ENCODE peak calls at places on chromosomes 12 and 14, in seven cellular contexts. I, T, X, F, P, E and G are unnamed samples.

GRCh38 chr12:50615534-50616296 is 110.9 kb downstream of the DIP2B start:
- DNase-seq in X (no peak), T (no peak), I (no peak), F (no peak), E (no peak), P (no peak), G (no peak)

GRCh38 chr14:66600416-66600815 is 92.5 kb downstream of the GPHN start:
- DNase-seq in E (no peak), T (no peak), X (no peak), F (no peak), P (no peak), I (no peak), G (no peak)

GRCh38 chr14:105910426-105910825 is 384.0 kb downstream of the TMEM121 start:
- DNase-seq in F (no peak), P (no peak), E (no peak), X (no peak), I (no peak), T (no peak), G (no peak)

GRCh38 chr14:75548544-75548943 is 26.3 kb downstream of the BATF start:
- DNase-seq in T (peak), E (no peak), P (no peak), X (no peak), F (peak), I (no peak), G (no peak)

GRCh38 chr12:92403210-92404175 is 257.8 kb upstream of the BTG1 start:
- DNase-seq in P (no peak), X (no peak), I (no peak), F (peak), E (no peak), T (no peak), G (peak)

GRCh38 chr14:61233436-61233956 is 47.6 kb downstream of the TMEM30B start:
- DNase-seq in I (no peak), E (no peak), P (no peak), X (peak), T (no peak), F (no peak), G (no peak)

GRCh38 chr12:69415471-69416275 is 54.5 kb upstream of the FRS2 start:
- DNase-seq in P (peak), F (peak), T (peak), X (peak), I (no peak), E (no peak), G (peak)

GRCh38 chr14:61469771-61470170 is 148.4 kb downstream of the PRKCH start:
- DNase-seq in P (no peak), X (no peak), I (no peak), T (no peak), E (no peak), F (no peak), G (no peak)

GRCh38 chr14:32932921-32933622 is 5.6 kb upstream of the NPAS3 start:
- DNase-seq in P (no peak), E (no peak), F (no peak), X (no peak), T (no peak), I (no peak), G (no peak)

GRCh38 chr14:53766106-53766505 is 190.5 kb downstream of the BMP4 start:
- DNase-seq in P (no peak), T (no peak), X (no peak), E (no peak), F (no peak), I (no peak), G (no peak)

GRCh38 chr14:39847191-39847590 is 415.0 kb upstream of the FBXO33 start:
- DNase-seq in F (no peak), T (no peak), X (no peak), P (no peak), I (no peak), E (no peak), G (no peak)

GRCh38 chr12:95115641-95116040 is 42.2 kb upstream of the NR2C1 start:
- DNase-seq in I (no peak), P (no peak), X (no peak), E (no peak), F (no peak), T (no peak), G (no peak)

GRCh38 chr14:80315681-80316080 is 104.4 kb upstream of the DIO2 start:
- DNase-seq in I (no peak), T (no peak), E (no peak), F (no peak), X (no peak), P (no peak), G (no peak)

GRCh38 chr14:92004062-92004461 is 35.8 kb downstream of the TRIP11 start:
- DNase-seq in F (no peak), E (no peak), T (no peak), X (no peak), I (no peak), P (no peak), G (no peak)

GRCh38 chr12:31756977-31757420 is 28.2 kb upstream of the AMN1 start:
- DNase-seq in I (no peak), F (peak), P (no peak), X (no peak), T (peak), E (no peak), G (no peak)

GRCh38 chr12:68896881-68897540 is 36.0 kb downstream of the CPM start:
- DNase-seq in X (peak), I (no peak), P (no peak), T (no peak), E (no peak), F (no peak), G (no peak)

GRCh38 chr14:44353805-44354204 is 153.3 kb downstream of the FSCB start:
- DNase-seq in P (no peak), E (no peak), I (no peak), X (no peak), F (no peak), T (no peak), G (no peak)

GRCh38 chr12:75881910-75882309 is 149.7 kb downstream of the PHLDA1 start:
- DNase-seq in F (no peak), I (no peak), T (no peak), P (no peak), X (no peak), E (no peak), G (no peak)

GRCh38 chr14:102279688-102280348 is 25.1 kb downstream of the MOK start:
- DNase-seq in P (peak), F (no peak), E (no peak), T (peak), X (no peak), I (no peak), G (peak)

GRCh38 chr12:56836317-56836716 is 73.2 kb downstream of the HSD17B6 start:
- DNase-seq in X (peak), P (no peak), I (no peak), E (no peak), F (no peak), T (peak), G (no peak)

GRCh38 chr14:36580856-36581831 is 1.3 kb downstream of the NKX2-8 start:
- DNase-seq in F (no peak), X (peak), P (peak), E (no peak), T (no peak), I (no peak), G (peak)

GRCh38 chr14:71698698-71699097 is 233.5 kb upstream of the RGS6 start:
- DNase-seq in T (no peak), I (no peak), P (no peak), F (no peak), E (no peak), X (peak), G (no peak)

GRCh38 chr12:130715150-130715995 is 726 bp downstream of the RIMBP2 start:
- DNase-seq in E (no peak), T (no peak), I (no peak), X (peak), P (no peak), F (peak), G (no peak)